ENCODE peak calls at places on chromosomes 2 and 18, in five cellular contexts. N, H, G, O and T are unnamed samples.

GRCh38 chr18:21448301-21448700 is 152.2 kb downstream of the ESCO1 start:
- DNase-seq in N (no peak), H (no peak), G (no peak), O (no peak), T (no peak)

GRCh38 chr18:76524900-76525698 is 30.1 kb upstream of the ZNF516 start:
- DNase-seq in G (peak; percentile 63), N (no peak), H (no peak), O (peak; percentile 59), T (no peak)

GRCh38 chr2:223076573-223076972 is 24.6 kb downstream of the KCNE4 start:
- DNase-seq in G (peak; percentile 47), N (no peak), H (no peak), O (no peak), T (no peak)

GRCh38 chr2:165720526-165720925 is 73.5 kb downstream of the GALNT3 start:
- DNase-seq in G (peak; percentile 72), O (no peak), H (no peak), N (no peak), T (no peak)

GRCh38 chr2:115771516-115771915 is 1329.1 kb downstream of the DPP10 start:
- DNase-seq in H (no peak), O (no peak), G (no peak), N (no peak), T (no peak)

GRCh38 chr18:26438980-26439379 is 109.4 kb downstream of the KCTD1 start:
- DNase-seq in G (no peak), H (no peak), N (no peak), O (no peak), T (no peak)

GRCh38 chr2:86225581-86225980 is 26.3 kb downstream of the MRPL35 start:
- DNase-seq in O (no peak), H (peak; percentile 13), N (peak; percentile 45), G (peak; percentile 50), T (no peak)

GRCh38 chr2:201761101-201761500 is 19.6 kb downstream of the ALS2 start:
- DNase-seq in N (no peak), O (no peak), H (no peak), G (no peak), T (no peak)

GRCh38 chr2:241770936-241771285 is 5.7 kb upstream of the GAL3ST2 start:
- DNase-seq in G (no peak), O (no peak), N (peak; percentile 36), H (no peak), T (no peak)

GRCh38 chr18:55484773-55485172 is 103.2 kb downstream of the TCF4 start:
- DNase-seq in N (no peak), H (no peak), O (no peak), G (no peak), T (no peak)

GRCh38 chr18:73043231-73044000 is 175.6 kb upstream of the NETO1 start:
- DNase-seq in O (no peak), N (no peak), G (no peak), H (no peak), T (no peak)

GRCh38 chr18:11607897-11608296 is 1.5 kb upstream of the SLC35G4 start:
- DNase-seq in O (no peak), N (peak; percentile 23), H (peak; percentile 19), G (no peak), T (no peak)

GRCh38 chr2:51247252-51247651 is 215.3 kb upstream of the NRXN1 start:
- DNase-seq in N (no peak), H (no peak), O (peak; percentile 2), G (no peak), T (no peak)

GRCh38 chr2:159684796-159685195 is 27.5 kb upstream of the MARCHF7 start:
- DNase-seq in H (no peak), N (no peak), O (no peak), G (peak; percentile 53), T (no peak)

GRCh38 chr2:186780701-186781316 is 68.2 kb downstream of the ZSWIM2 start:
- DNase-seq in G (peak; percentile 46), H (no peak), N (no peak), O (peak; percentile 13), T (no peak)

GRCh38 chr2:228318218-228318617 is 136.7 kb upstream of the SPHKAP start:
- DNase-seq in N (no peak), H (no peak), G (peak; percentile 58), O (peak; percentile 14), T (no peak)

GRCh38 chr18:62881509-62882016 is 166.2 kb downstream of the PHLPP1 start:
- DNase-seq in G (peak; percentile 91), N (no peak), H (peak; percentile 9), O (no peak), T (no peak)

GRCh38 chr2:120509991-120510735 is 164.2 kb downstream of the INHBB start:
- DNase-seq in N (no peak), G (no peak), H (no peak), O (no peak), T (no peak)

GRCh38 chr2:150135223-150135883 is 352.1 kb downstream of the RND3 start:
- DNase-seq in H (no peak), G (no peak), N (no peak), O (no peak), T (no peak)

GRCh38 chr2:70703900-70704549 is 64.0 kb downstream of the ADD2 start:
- DNase-seq in N (no peak), G (peak; percentile 62), O (no peak), H (no peak), T (no peak)

GRCh38 chr2:10918661-10919414 is 7.1 kb downstream of the KCNF1 start:
- DNase-seq in O (no peak), N (no peak), H (no peak), G (peak; percentile 56), T (no peak)

GRCh38 chr2:239792649-239793010 is 232.5 kb downstream of the NDUFA10 start:
- DNase-seq in O (no peak), G (no peak), H (no peak), N (no peak), T (no peak)

GRCh38 chr2:30334738-30335426 is 103.5 kb downstream of the LBH start:
- DNase-seq in G (no peak), H (peak; percentile 41), N (no peak), O (peak; percentile 59), T (no peak)

GRCh38 chr2:152354069-152354755 is 19.2 kb downstream of the FMNL2 start:
- DNase-seq in N (no peak), G (no peak), O (no peak), H (no peak), T (no peak)

GRCh38 chr18:80172056-80172455 is 63.0 kb downstream of the ADNP2 start:
- DNase-seq in O (no peak), G (no peak), H (no peak), N (no peak), T (no peak)

GRCh38 chr2:236434593-236434992 is 135.0 kb upstream of the ACKR3 start:
- DNase-seq in N (no peak), O (no peak), G (no peak), H (no peak), T (no peak)

GRCh38 chr2:3505771-3506170 is 13.6 kb downstream of the ADI1 start:
- DNase-seq in H (no peak), N (no peak), G (no peak), O (no peak), T (no peak)